ENCODE peak calls at places on chromosomes 11 and 22, in six cellular contexts. F is bronchial epithelial cell; T is stimulated activated CD8-positive, alpha-beta memory T cell treated with anti-CD3 and anti-CD28 coated beads, Interleukin-4, amount 100 ng/mL, for 48 hours; D is CD4-positive, alpha-beta memory T cell; X is HCT116; P is NCI-H2081. K is an unnamed sample.

GRCh38 chr11:31620434-31620833 is 110.9 kb downstream of the ELP4 start:
- DNase-seq in F (peak; percentile 40), T (no peak), D (no peak), X (no peak), P (no peak), K (no peak)

GRCh38 chr22:46002757-46003270 is 25.9 kb upstream of the WNT7B start:
- DNase-seq in F (no peak), T (no peak), D (no peak), X (no peak), P (no peak), K (peak; percentile 34)

GRCh38 chr11:70378506-70379134 is 19.7 kb upstream of the CTTN start:
- DNase-seq in F (no peak), T (no peak), D (no peak), X (no peak), P (no peak), K (no peak)

GRCh38 chr11:100719362-100719761 is 32.3 kb downstream of the ARHGAP42 start:
- DNase-seq in F (no peak), T (no peak), D (no peak), X (no peak), P (peak; percentile 88), K (no peak)

GRCh38 chr11:106459135-106459534 is 381.7 kb downstream of the AASDHPPT start:
- DNase-seq in F (no peak), T (no peak), D (no peak), X (no peak), P (no peak), K (no peak)

GRCh38 chr22:46355996-46356471 is 20.5 kb downstream of the TRMU start:
- DNase-seq in F (no peak), T (no peak), D (no peak), X (no peak), P (no peak), K (no peak)

GRCh38 chr11:71518506-71519471 is 8.3 kb upstream of the KRTAP5-7 start:
- DNase-seq in F (no peak), T (no peak), D (no peak), X (no peak), P (no peak), K (no peak)

GRCh38 chr11:115606223-115607220 is 102.3 kb upstream of the CADM1 start:
- DNase-seq in F (no peak), T (no peak), D (no peak), X (no peak), P (peak; percentile 32), K (no peak)

GRCh38 chr11:16897460-16898061 is 116.7 kb downstream of the PLEKHA7 start:
- DNase-seq in F (no peak), T (no peak), D (no peak), X (no peak), P (peak; percentile 99), K (no peak)

GRCh38 chr11:33869511-33870422 is 22.1 kb downstream of the LMO2 start:
- DNase-seq in F (peak; percentile 12), T (no peak), D (peak; percentile 11), X (no peak), P (peak; percentile 49), K (peak; percentile 33)

GRCh38 chr22:37133304-37134018 is 16.3 kb downstream of the IL2RB start:
- DNase-seq in F (no peak), T (no peak), D (no peak), X (no peak), P (no peak), K (no peak)

GRCh38 chr22:20437253-20438065 is at the start of gene SCARF2:
- DNase-seq in F (no peak), T (no peak), D (no peak), X (no peak), P (no peak), K (no peak)

GRCh38 chr11:12285106-12285505 is 92.3 kb upstream of the PARVA start:
- DNase-seq in F (peak; percentile 68), T (no peak), D (no peak), X (no peak), P (no peak), K (peak; percentile 54)

GRCh38 chr22:38298312-38299000 is 18.8 kb downstream of the CSNK1E start:
- DNase-seq in F (peak; percentile 99), T (peak; percentile 68), D (peak; percentile 28), X (peak; percentile 58), P (no peak), K (peak; percentile 100)

GRCh38 chr11:844693-845644 is 2.3 kb downstream of the TSPAN4 start:
- DNase-seq in F (no peak), T (no peak), D (no peak), X (no peak), P (peak; percentile 33), K (peak; percentile 93)

GRCh38 chr22:19782533-19782932 is 22.0 kb downstream of the TBX1 start:
- DNase-seq in F (no peak), T (no peak), D (no peak), X (no peak), P (no peak), K (no peak)

GRCh38 chr11:11988099-11988651 is 20.3 kb downstream of the DKK3 start:
- DNase-seq in F (peak; percentile 30), T (no peak), D (no peak), X (no peak), P (no peak), K (no peak)

GRCh38 chr11:2798951-2799761 is 86.4 kb downstream of the CDKN1C start:
- DNase-seq in F (no peak), T (no peak), D (no peak), X (no peak), P (no peak), K (no peak)

GRCh38 chr11:834371-835316 is 1.9 kb downstream of the CD151 start:
- DNase-seq in F (peak; percentile 89), T (no peak), D (no peak), X (peak; percentile 72), P (no peak), K (peak; percentile 92)

GRCh38 chr22:29310065-29310862 is 3.8 kb downstream of the GAS2L1 start:
- DNase-seq in F (no peak), T (no peak), D (no peak), X (no peak), P (no peak), K (no peak)

GRCh38 chr11:77151804-77152513 is 23.9 kb downstream of the MYO7A start:
- DNase-seq in F (no peak), T (peak; percentile 84), D (peak; percentile 71), X (no peak), P (no peak), K (no peak)

GRCh38 chr11:501683-502287 is 5.3 kb downstream of the RNH1 start:
- DNase-seq in F (no peak), T (no peak), D (no peak), X (no peak), P (no peak), K (no peak)

GRCh38 chr11:12234216-12234615 is 123.8 kb downstream of the MICAL2 start:
- DNase-seq in F (no peak), T (no peak), D (no peak), X (no peak), P (no peak), K (no peak)